ENCODE peak calls at places on chromosomes 1 and 21, in five cellular contexts. M is HCT116, R is hepatocyte, C is PC-3, B is GM23248. D is an unnamed sample.
A peak's percentile ranks its signal among the peaks of the same experiment; 100 is the strongest.

GRCh38 chr1:197911172-197911856 is 5.9 kb upstream of the LHX9 start:
- DNase-seq in C (no peak), M (no peak), B (peak; percentile 42), R (no peak), D (peak; percentile 75)

GRCh38 chr1:12491691-12492090 is 126.3 kb downstream of the DHRS3 start:
- DNase-seq in C (no peak), R (no peak), M (no peak), B (no peak), D (no peak)

GRCh38 chr1:116167625-116168276 is 56.6 kb downstream of the MAB21L3 start:
- DNase-seq in R (peak; percentile 69), C (no peak), B (peak; percentile 48), M (no peak), D (peak; percentile 62)

GRCh38 chr1:111604931-111605330 is 14.7 kb upstream of the RAP1A start:
- DNase-seq in M (no peak), C (peak; percentile 84), R (no peak), B (peak; percentile 84), D (no peak)

GRCh38 chr1:9798236-9799130 is 25.3 kb downstream of the CLSTN1 start:
- DNase-seq in R (peak; percentile 26), C (no peak), B (peak; percentile 77), M (no peak), D (no peak)

GRCh38 chr1:9018372-9018771 is 7.9 kb downstream of the SLC2A7 start:
- DNase-seq in B (no peak), R (no peak), M (no peak), C (no peak), D (no peak)

GRCh38 chr1:49597436-49597835 is 426.3 kb downstream of the AGBL4 start:
- DNase-seq in B (no peak), C (no peak), R (no peak), M (no peak), D (no peak)

GRCh38 chr1:167171286-167171929 is 49.3 kb upstream of the POU2F1 start:
- DNase-seq in R (no peak), C (peak; percentile 44), B (peak; percentile 71), M (no peak), D (peak; percentile 5)

GRCh38 chr1:25503551-25504426 is 39.6 kb upstream of the LDLRAP1 start:
- DNase-seq in M (peak; percentile 39), C (peak; percentile 62), R (peak; percentile 61), B (peak; percentile 34), D (peak; percentile 91)

GRCh38 chr1:206808615-206809014 is 36.3 kb upstream of the IL10 start:
- DNase-seq in B (peak; percentile 58), R (peak; percentile 41), C (peak; percentile 72), M (no peak), D (peak; percentile 67)

GRCh38 chr1:183234660-183235476 is 48.8 kb downstream of the LAMC2 start:
- DNase-seq in R (peak; percentile 80), M (peak; percentile 62), C (peak; percentile 90), B (peak; percentile 97), D (peak; percentile 88)

GRCh38 chr1:3651939-3652537 is at the start of gene TP73:
- DNase-seq in C (peak; percentile 23), M (peak; percentile 21), B (peak; percentile 25), R (peak; percentile 38), D (peak; percentile 43)

GRCh38 chr21:39727401-39728120 is 17.4 kb upstream of the IGSF5 start:
- DNase-seq in C (no peak), B (no peak), M (no peak), R (no peak), D (no peak)

GRCh38 chr1:38038836-38039235 is 7.8 kb downstream of the POU3F1 start:
- DNase-seq in B (peak; percentile 90), M (no peak), C (peak; percentile 62), R (peak; percentile 45), D (no peak)

GRCh38 chr1:202593845-202594244 is 116.4 kb downstream of the SYT2 start:
- DNase-seq in R (no peak), C (peak; percentile 57), M (peak; percentile 22), B (peak; percentile 27), D (no peak)

GRCh38 chr1:174659823-174660222 is 212.1 kb downstream of the GPR52 start:
- DNase-seq in R (no peak), M (peak; percentile 68), C (peak; percentile 86), B (peak; percentile 32), D (no peak)

GRCh38 chr1:155130272-155131006 is 2.8 kb downstream of the EFNA1 start:
- DNase-seq in C (no peak), B (no peak), R (peak; percentile 55), M (no peak), D (peak; percentile 63)

GRCh38 chr1:155127105-155127671 is 488 bp upstream of the EFNA1 start:
- DNase-seq in R (peak; percentile 88), M (no peak), B (peak; percentile 50), C (peak; percentile 86), D (peak; percentile 80)

GRCh38 chr1:155127672-155128468 is at the start of gene EFNA1:
- DNase-seq in M (no peak), C (peak; percentile 74), R (peak; percentile 86), B (peak; percentile 65), D (peak; percentile 64)

GRCh38 chr1:155128469-155128754 is 736 bp downstream of the EFNA1 start:
- DNase-seq in C (no peak), R (no peak), M (no peak), B (no peak), D (no peak)

DNA sequence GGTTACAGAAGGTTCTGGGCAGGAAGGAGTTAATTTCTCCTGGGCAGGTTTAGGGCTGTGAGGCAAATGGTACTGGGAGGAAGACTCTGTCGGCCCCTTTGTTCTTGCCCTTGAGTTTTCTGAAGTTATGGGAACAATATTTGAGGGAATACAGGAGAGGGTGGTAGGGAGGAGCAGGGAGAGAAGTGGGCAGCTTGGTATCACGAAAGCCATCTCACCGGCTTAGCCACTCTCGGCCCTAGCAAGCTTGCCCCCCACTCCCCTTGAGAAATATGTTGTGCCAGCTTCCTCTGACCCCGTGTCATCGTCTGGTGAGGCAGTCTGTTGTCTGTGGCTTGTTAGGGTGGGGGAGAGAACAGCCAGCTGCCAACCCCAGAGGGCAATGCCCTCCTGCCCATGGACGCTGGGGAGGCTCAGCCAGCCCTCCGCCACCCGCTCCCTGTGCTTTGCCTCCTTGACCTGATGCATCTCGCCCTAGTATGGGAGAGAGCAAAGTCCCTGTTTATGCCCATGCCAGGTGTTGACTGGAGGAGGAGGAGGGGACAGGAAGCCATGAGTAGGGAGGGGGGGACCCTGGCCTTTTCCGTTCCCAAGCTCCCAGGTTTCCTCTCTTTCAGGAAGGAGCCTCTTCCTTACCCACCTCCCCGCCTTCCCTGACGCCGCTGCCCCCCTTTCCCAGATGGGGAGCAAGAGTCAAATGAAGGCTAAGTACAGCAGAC is 1.2 kb downstream of the EFNA1 start:
- DNase-seq in M (no peak), B (no peak), C (peak; percentile 61), R (peak; percentile 70), D (peak; percentile 65)
- H3K27me3 ChIP-seq in M (no peaks in the 10 kb centered on the region), B (peaks cover 48% of the 10 kb centered on the region), C (no peaks in the 10 kb centered on the region), R (no peaks in the 10 kb centered on the region), D (peaks cover 75% of the 10 kb centered on the region)

DNA sequence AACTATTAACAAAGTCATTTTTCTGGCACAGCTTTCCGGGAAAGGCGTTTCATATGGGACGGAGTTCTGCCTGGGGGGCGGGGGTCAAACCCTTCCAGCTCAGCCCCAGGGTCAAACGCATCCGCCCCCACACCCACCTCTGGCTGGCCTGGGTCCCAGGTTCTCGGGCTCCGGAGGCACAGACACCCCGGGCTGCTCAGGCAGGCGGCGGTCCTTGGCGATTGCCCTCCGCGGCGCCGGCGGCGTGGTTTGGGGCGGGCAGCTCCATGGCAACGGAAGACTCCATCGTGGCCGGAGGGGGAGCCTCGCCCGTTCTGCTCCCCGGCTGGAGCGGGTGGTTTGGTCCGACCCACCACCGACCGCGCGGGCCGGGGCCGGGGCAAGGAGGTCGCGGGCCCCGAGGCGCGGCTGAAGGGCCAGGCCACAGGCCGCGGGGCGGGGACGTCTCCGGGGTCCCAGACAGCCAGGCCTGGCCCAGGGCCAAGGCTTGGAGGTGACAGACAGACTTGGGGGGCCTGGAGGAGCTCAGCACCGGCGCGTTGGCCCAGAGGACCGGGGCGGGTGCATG is at the start of gene CFAP74:
- DNase-seq in C (no peak), M (peak; percentile 53), R (peak; percentile 76), B (peak; percentile 38), D (peak; percentile 93)
- TF ChIP-seq EZH2 in C (no peak), M (no peak), R (no peak), B (no peak), D (no peak)

GRCh38 chr1:177561436-177561835 is 390.7 kb downstream of the BRINP2 start:
- DNase-seq in R (no peak), C (no peak), B (no peak), M (no peak), D (no peak)
- TF ChIP-seq EZH2phosphoT487 in R (no peak), C (no peak), B (no peak), M (no peak), D (no peak)

GRCh38 chr1:44328767-44329416 is 26.2 kb downstream of the ERI3 start:
- DNase-seq in M (no peak), B (no peak), R (no peak), C (no peak), D (no peak)

GRCh38 chr1:44330935-44331334 is 24.1 kb downstream of the ERI3 start:
- DNase-seq in B (no peak), C (no peak), M (no peak), R (no peak), D (no peak)

GRCh38 chr1:44326821-44327465 is 28.1 kb downstream of the ERI3 start:
- DNase-seq in R (no peak), M (no peak), C (peak; percentile 48), B (no peak), D (no peak)

GRCh38 chr1:44326066-44326701 is 28.9 kb downstream of the ERI3 start:
- DNase-seq in C (peak; percentile 7), M (no peak), R (no peak), B (no peak), D (no peak)

DNA sequence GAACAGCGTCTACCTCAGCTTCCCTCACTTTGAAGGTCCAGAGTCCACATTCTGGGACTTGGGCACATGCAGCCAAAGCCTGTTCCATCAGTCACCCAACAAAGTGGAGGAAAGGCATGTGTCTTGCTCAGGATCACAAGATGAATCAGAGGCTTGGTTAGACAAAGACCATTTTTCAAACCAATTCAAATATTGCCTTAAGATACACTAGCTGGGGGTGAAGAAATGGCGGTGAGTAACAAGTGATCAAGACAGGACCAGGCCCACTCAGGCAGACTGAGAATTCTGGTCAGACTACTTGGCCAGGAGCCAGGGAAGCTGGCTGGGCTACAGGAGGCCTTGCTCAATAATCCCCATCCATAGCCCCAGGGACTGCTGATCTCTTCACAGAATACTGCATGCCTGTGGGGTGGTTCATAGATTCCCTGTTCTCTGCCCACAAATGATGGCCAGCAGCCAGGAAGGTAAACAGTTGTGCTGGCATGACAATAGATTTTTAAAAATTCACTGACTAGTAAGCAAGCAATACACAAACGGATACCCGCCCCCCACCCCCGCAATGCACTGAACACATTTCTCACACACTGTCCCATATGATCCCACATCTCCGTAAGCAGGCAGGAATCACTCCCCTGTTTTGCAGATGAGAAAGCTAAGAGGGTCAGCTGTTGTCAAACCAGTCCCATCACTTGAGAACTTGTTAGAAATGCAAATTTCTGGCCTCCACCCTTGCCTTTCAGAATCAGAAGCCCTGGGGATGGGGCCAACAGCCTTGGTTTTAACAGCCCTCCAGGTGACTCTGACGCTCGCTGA is 27.2 kb downstream of the ERI3 start:
- DNase-seq in C (peak; percentile 99), R (peak; percentile 89), M (peak; percentile 96), B (peak; percentile 100), D (peak; percentile 66)
- H3K27me3 ChIP-seq in C (no peaks in the 10 kb centered on the region), R (no peaks in the 10 kb centered on the region), M (no peaks in the 10 kb centered on the region), B (no peaks in the 10 kb centered on the region), D (no peaks in the 10 kb centered on the region)

GRCh38 chr1:21669287-21670058 is at the start of gene RAP1GAP:
- DNase-seq in C (no peak), R (peak; percentile 83), B (peak; percentile 46), M (no peak), D (peak; percentile 78)
- TF ChIP-seq EZH2 in C (no peak), R (no peak), B (no peak), M (no peak), D (no peak)

D was measured in GM23338.